ENCODE peak calls at places on chromosomes 4 and X, in six cellular contexts. U is T-helper 2 cell; W is NCI-H460; N is HT1080; H is NB4; M is activated CD8-positive, alpha-beta T cell treated with anti-CD3 and anti-CD28 coated beads for 36 hours. T is an unnamed sample.

GRCh38 chrX:23465105-23465791 is 130.6 kb downstream of the PTCHD1 start:
- DNase-seq in U (no peak), W (no peak), N (no peak), H (no peak), M (no peak), T (no peak)

GRCh38 chr4:169909897-169910296 is 116.3 kb downstream of the MFAP3L start:
- DNase-seq in U (no peak), W (no peak), N (no peak), H (no peak), M (no peak), T (no peak)

GRCh38 chrX:45134303-45134702 is 66.4 kb downstream of the DIPK2B start:
- DNase-seq in U (no peak), W (no peak), N (no peak), H (no peak), M (no peak), T (no peak)

GRCh38 chr4:109629775-109630174 is 69.7 kb downstream of the MCUB start:
- DNase-seq in U (no peak), W (no peak), N (no peak), H (no peak), M (no peak), T (no peak)

GRCh38 chrX:52217494-52218160 is 32.9 kb downstream of the MAGED4 start:
- DNase-seq in U (no peak), W (no peak), N (no peak), H (no peak), M (no peak), T (no peak)

GRCh38 chrX:123846598-123847038 is 13.2 kb upstream of the XIAP start:
- DNase-seq in U (no peak), W (no peak), N (peak; percentile 74), H (no peak), M (no peak), T (no peak)

GRCh38 chr4:182207806-182208483 is 35.3 kb upstream of the TENM3 start:
- DNase-seq in U (no peak), W (peak; percentile 27), N (peak; percentile 87), H (no peak), M (no peak), T (peak; percentile 70)

GRCh38 chr4:3294401-3295241 is 1.8 kb downstream of the RGS12 start:
- DNase-seq in U (no peak), W (no peak), N (no peak), H (no peak), M (no peak), T (no peak)

GRCh38 chr4:101458914-101459313 is 111.6 kb upstream of the PPP3CA start:
- DNase-seq in U (no peak), W (no peak), N (no peak), H (peak; percentile 44), M (no peak), T (no peak)

GRCh38 chrX:57044226-57044625 is 48.9 kb upstream of the SPIN3 start:
- DNase-seq in U (no peak), W (no peak), N (peak; percentile 8), H (peak; percentile 6), M (peak; percentile 1), T (peak; percentile 0)

GRCh38 chrX:39480966-39481365 is 616.8 kb downstream of the BCOR start:
- DNase-seq in U (no peak), W (no peak), N (no peak), H (no peak), M (no peak), T (no peak)

GRCh38 chrX:39982927-39983326 is 114.8 kb downstream of the BCOR start:
- DNase-seq in U (no peak), W (no peak), N (no peak), H (no peak), M (no peak), T (no peak)

GRCh38 chr4:152735302-152735917 is 44.1 kb downstream of the TIGD4 start:
- DNase-seq in U (no peak), W (peak; percentile 15), N (peak; percentile 38), H (peak; percentile 57), M (no peak), T (peak; percentile 16)

GRCh38 chr4:140777401-140777800 is 21.2 kb upstream of the TBC1D9 start:
- DNase-seq in U (no peak), W (no peak), N (no peak), H (no peak), M (no peak), T (no peak)

GRCh38 chr4:153245775-153246174 is 41.5 kb downstream of the TRIM2 start:
- DNase-seq in U (no peak), W (no peak), N (no peak), H (no peak), M (no peak), T (no peak)

GRCh38 chrX:131057706-131058105 is 440 bp upstream of the ARHGAP36 start:
- DNase-seq in U (no peak), W (no peak), N (no peak), H (no peak), M (no peak), T (no peak)

GRCh38 chr4:125547842-125548241 is 233.1 kb downstream of the FAT4 start:
- DNase-seq in U (no peak), W (no peak), N (no peak), H (no peak), M (no peak), T (no peak)

GRCh38 chrX:2325076-2325784 is 175.5 kb downstream of the DHRSX start:
- DNase-seq in U (peak; percentile 3), W (peak; percentile 41), N (no peak), H (no peak), M (peak; percentile 18), T (peak; percentile 81)

GRCh38 chr4:117466388-117466787 is 381.0 kb upstream of the TRAM1L1 start:
- DNase-seq in U (no peak), W (no peak), N (no peak), H (no peak), M (no peak), T (no peak)

GRCh38 chrX:103309860-103310591 is 764 bp downstream of the BEX2 start:
- DNase-seq in U (no peak), W (no peak), N (no peak), H (no peak), M (peak; percentile 2), T (no peak)

GRCh38 chr4:140996757-140997156 is 136.5 kb downstream of the RNF150 start:
- DNase-seq in U (no peak), W (no peak), N (peak; percentile 27), H (no peak), M (no peak), T (no peak)

GRCh38 chr4:36172650-36173049 is 71.7 kb downstream of the ARAP2 start:
- DNase-seq in U (no peak), W (no peak), N (no peak), H (no peak), M (no peak), T (no peak)

GRCh38 chrX:19152762-19153161 is 30.5 kb upstream of the ADGRG2 start:
- DNase-seq in U (no peak), W (no peak), N (peak; percentile 62), H (no peak), M (no peak), T (no peak)